ENCODE peak calls at places on chromosome 1, in five cellular contexts. One of them, this sample, is unnamed.

GRCh38 chr1:242011879-242012674 is 13.2 kb upstream of the MAP1LC3C start:
- DNase-seq in fibroblast of the conjunctiva: no peak
- DNase-seq in ovary: no peak
- DNase-seq in GM12891: no peak
- DNase-seq in AG08396: no peak
- DNase-seq in this sample: no peak

GRCh38 chr1:180358649-180359048 is 128.6 kb downstream of the LHX4 start:
- DNase-seq in fibroblast of the conjunctiva: no peak
- DNase-seq in ovary: peak
- DNase-seq in GM12891: no peak
- DNase-seq in AG08396: peak
- DNase-seq in this sample: no peak

GRCh38 chr1:41805771-41806471 is 112.8 kb downstream of the HIVEP3 start:
- DNase-seq in fibroblast of the conjunctiva: no peak
- DNase-seq in ovary: no peak
- DNase-seq in GM12891: no peak
- DNase-seq in AG08396: no peak
- DNase-seq in this sample: no peak

GRCh38 chr1:6330410-6330827 is 63.1 kb downstream of the ACOT7 start:
- DNase-seq in fibroblast of the conjunctiva: no peak
- DNase-seq in ovary: peak
- DNase-seq in GM12891: no peak
- DNase-seq in AG08396: peak
- DNase-seq in this sample: no peak

GRCh38 chr1:156214024-156214748 is 1.4 kb downstream of the PMF1 start:
- DNase-seq in fibroblast of the conjunctiva: no peak
- DNase-seq in ovary: peak
- DNase-seq in GM12891: no peak
- DNase-seq in AG08396: peak
- DNase-seq in this sample: no peak

GRCh38 chr1:1140673-1141072 is 24.8 kb upstream of the C1orf159 start:
- DNase-seq in fibroblast of the conjunctiva: no peak
- DNase-seq in ovary: no peak
- DNase-seq in GM12891: no peak
- DNase-seq in AG08396: no peak
- DNase-seq in this sample: no peak

GRCh38 chr1:20383631-20384030 is 93.0 kb downstream of the VWA5B1 start:
- DNase-seq in fibroblast of the conjunctiva: no peak
- DNase-seq in ovary: no peak
- DNase-seq in GM12891: no peak
- DNase-seq in AG08396: no peak
- DNase-seq in this sample: no peak

GRCh38 chr1:243312962-243313634 is 57.3 kb downstream of the SDCCAG8 start:
- DNase-seq in fibroblast of the conjunctiva: no peak
- DNase-seq in ovary: no peak
- DNase-seq in GM12891: no peak
- DNase-seq in AG08396: no peak
- DNase-seq in this sample: no peak

GRCh38 chr1:181038399-181038873 is 4.7 kb downstream of the MR1 start:
- DNase-seq in fibroblast of the conjunctiva: peak
- DNase-seq in ovary: no peak
- DNase-seq in GM12891: no peak
- DNase-seq in AG08396: peak
- DNase-seq in this sample: peak

GRCh38 chr1:3712573-3713535 is 39.4 kb upstream of the CCDC27 start:
- DNase-seq in fibroblast of the conjunctiva: no peak
- DNase-seq in ovary: no peak
- DNase-seq in GM12891: no peak
- DNase-seq in AG08396: no peak
- DNase-seq in this sample: no peak

GRCh38 chr1:179082308-179083030 is 599 bp downstream of the TOR3A start:
- DNase-seq in fibroblast of the conjunctiva: no peak
- DNase-seq in ovary: peak
- DNase-seq in GM12891: peak
- DNase-seq in AG08396: peak
- DNase-seq in this sample: peak

GRCh38 chr1:203296456-203297073 is 8.8 kb upstream of the BTG2 start:
- DNase-seq in fibroblast of the conjunctiva: peak
- DNase-seq in ovary: peak
- DNase-seq in GM12891: no peak
- DNase-seq in AG08396: no peak
- DNase-seq in this sample: no peak

GRCh38 chr1:153553691-153554608 is 4.9 kb upstream of the S100A3 start:
- DNase-seq in fibroblast of the conjunctiva: no peak
- DNase-seq in ovary: peak
- DNase-seq in GM12891: no peak
- DNase-seq in AG08396: no peak
- DNase-seq in this sample: no peak

GRCh38 chr1:157771666-157772425 is 5.1 kb downstream of the FCRL2 start:
- DNase-seq in fibroblast of the conjunctiva: no peak
- DNase-seq in ovary: no peak
- DNase-seq in GM12891: no peak
- DNase-seq in AG08396: no peak
- DNase-seq in this sample: no peak

GRCh38 chr1:207014728-207015127 is 17.8 kb downstream of the C1orf116 start:
- DNase-seq in fibroblast of the conjunctiva: no peak
- DNase-seq in ovary: no peak
- DNase-seq in GM12891: no peak
- DNase-seq in AG08396: no peak
- DNase-seq in this sample: no peak

GRCh38 chr1:45552309-45552708 is 1.7 kb downstream of the AKR1A1 start:
- DNase-seq in fibroblast of the conjunctiva: no peak
- DNase-seq in ovary: no peak
- DNase-seq in GM12891: no peak
- DNase-seq in AG08396: no peak
- DNase-seq in this sample: no peak

GRCh38 chr1:82542141-82542540 is 741.4 kb downstream of the ADGRL2 start:
- DNase-seq in fibroblast of the conjunctiva: no peak
- DNase-seq in ovary: no peak
- DNase-seq in GM12891: no peak
- DNase-seq in AG08396: no peak
- DNase-seq in this sample: no peak

GRCh38 chr1:244063498-244063897 is 12.4 kb downstream of the ZBTB18 start:
- DNase-seq in fibroblast of the conjunctiva: no peak
- DNase-seq in ovary: no peak
- DNase-seq in GM12891: no peak
- DNase-seq in AG08396: no peak
- DNase-seq in this sample: no peak

GRCh38 chr1:212477680-212478466 is 45.2 kb downstream of the NENF start:
- DNase-seq in fibroblast of the conjunctiva: no peak
- DNase-seq in ovary: no peak
- DNase-seq in GM12891: no peak
- DNase-seq in AG08396: no peak
- DNase-seq in this sample: no peak

GRCh38 chr1:165144757-165145397 is 211.6 kb downstream of the LMX1A start:
- DNase-seq in fibroblast of the conjunctiva: peak
- DNase-seq in ovary: no peak
- DNase-seq in GM12891: no peak
- DNase-seq in AG08396: peak
- DNase-seq in this sample: peak

GRCh38 chr1:76419603-76420002 is 345.1 kb downstream of the ST6GALNAC3 start:
- DNase-seq in fibroblast of the conjunctiva: no peak
- DNase-seq in ovary: no peak
- DNase-seq in GM12891: no peak
- DNase-seq in AG08396: no peak
- DNase-seq in this sample: no peak

GRCh38 chr1:24963943-24964677 is 34.0 kb upstream of the RUNX3 start:
- DNase-seq in fibroblast of the conjunctiva: no peak
- DNase-seq in ovary: no peak
- DNase-seq in GM12891: no peak
- DNase-seq in AG08396: no peak
- DNase-seq in this sample: no peak

GRCh38 chr1:242447682-242448081 is 76.8 kb downstream of the PLD5 start:
- DNase-seq in fibroblast of the conjunctiva: no peak
- DNase-seq in ovary: no peak
- DNase-seq in GM12891: no peak
- DNase-seq in AG08396: no peak
- DNase-seq in this sample: no peak

GRCh38 chr1:24925082-24925779 is 4.8 kb downstream of the RUNX3 start:
- DNase-seq in fibroblast of the conjunctiva: no peak
- DNase-seq in ovary: no peak
- DNase-seq in GM12891: no peak
- DNase-seq in AG08396: no peak
- DNase-seq in this sample: no peak

This sample was measured in HuH-7.5.